ENCODE peak calls at places on chromosomes 4 and X, in eight cellular contexts. One of them, this sample, is unnamed.

GRCh38 chrX:150587585-150588503 is 19.4 kb downstream of the MTM1 start:
- DNase-seq in HFF-Myc: no peak
- DNase-seq in mucosa of descending colon: no peak
- DNase-seq in IMR-90: no peak
- DNase-seq in mammary epithelial cell: no peak
- DNase-seq in esophagus squamous epithelium: no peak
- DNase-seq in HCT116: no peak
- DNase-seq in HL-60: no peak
- DNase-seq in this sample: peak

GRCh38 chrX:149939271-149940014 is 1.2 kb upstream of the EOLA2 start:
- DNase-seq in mucosa of descending colon: peak
- DNase-seq in HFF-Myc: peak
- DNase-seq in HL-60: peak
- DNase-seq in IMR-90: peak
- DNase-seq in mammary epithelial cell: peak
- DNase-seq in esophagus squamous epithelium: peak
- DNase-seq in HCT116: peak
- DNase-seq in this sample: peak

GRCh38 chrX:50941638-50942037 is 31.1 kb downstream of the BMP15 start:
- DNase-seq in mucosa of descending colon: peak
- DNase-seq in HL-60: no peak
- DNase-seq in IMR-90: no peak
- DNase-seq in mammary epithelial cell: no peak
- DNase-seq in esophagus squamous epithelium: no peak
- DNase-seq in HFF-Myc: no peak
- DNase-seq in HCT116: no peak
- DNase-seq in this sample: no peak

GRCh38 chr4:70747874-70748273 is 26.1 kb downstream of the RUFY3 start:
- DNase-seq in HCT116: no peak
- DNase-seq in mammary epithelial cell: no peak
- DNase-seq in HL-60: no peak
- DNase-seq in IMR-90: peak
- DNase-seq in mucosa of descending colon: no peak
- DNase-seq in HFF-Myc: no peak
- DNase-seq in esophagus squamous epithelium: no peak
- DNase-seq in this sample: peak

GRCh38 chrX:18574591-18574990 is 97.3 kb downstream of the RS1 start:
- DNase-seq in HL-60: no peak
- DNase-seq in mucosa of descending colon: no peak
- DNase-seq in HFF-Myc: peak
- DNase-seq in IMR-90: peak
- DNase-seq in mammary epithelial cell: peak
- DNase-seq in HCT116: no peak
- DNase-seq in esophagus squamous epithelium: no peak
- DNase-seq in this sample: peak

GRCh38 chr4:20126906-20127305 is 124.8 kb upstream of the SLIT2 start:
- DNase-seq in HCT116: no peak
- DNase-seq in mucosa of descending colon: no peak
- DNase-seq in HL-60: no peak
- DNase-seq in esophagus squamous epithelium: no peak
- DNase-seq in IMR-90: peak
- DNase-seq in mammary epithelial cell: peak
- DNase-seq in HFF-Myc: no peak
- DNase-seq in this sample: peak

GRCh38 chr4:184313710-184314659 is 96.3 kb upstream of the ENPP6 start:
- DNase-seq in HL-60: peak
- DNase-seq in esophagus squamous epithelium: no peak
- DNase-seq in IMR-90: no peak
- DNase-seq in mammary epithelial cell: no peak
- DNase-seq in mucosa of descending colon: no peak
- DNase-seq in HFF-Myc: no peak
- DNase-seq in HCT116: no peak
- DNase-seq in this sample: no peak

GRCh38 chr4:14193601-14194000 is 566.1 kb upstream of the BOD1L1 start:
- DNase-seq in mammary epithelial cell: peak
- DNase-seq in mucosa of descending colon: no peak
- DNase-seq in HCT116: no peak
- DNase-seq in esophagus squamous epithelium: no peak
- DNase-seq in HFF-Myc: no peak
- DNase-seq in HL-60: no peak
- DNase-seq in IMR-90: no peak
- DNase-seq in this sample: no peak

GRCh38 chrX:112868586-112868985 is 28.0 kb upstream of the AMOT start:
- DNase-seq in HL-60: no peak
- DNase-seq in mucosa of descending colon: no peak
- DNase-seq in esophagus squamous epithelium: no peak
- DNase-seq in mammary epithelial cell: no peak
- DNase-seq in HFF-Myc: no peak
- DNase-seq in IMR-90: no peak
- DNase-seq in HCT116: no peak
- DNase-seq in this sample: no peak

GRCh38 chrX:143664302-143664701 is 28.4 kb upstream of the SLITRK4 start:
- DNase-seq in IMR-90: no peak
- DNase-seq in HCT116: no peak
- DNase-seq in mucosa of descending colon: no peak
- DNase-seq in mammary epithelial cell: no peak
- DNase-seq in esophagus squamous epithelium: no peak
- DNase-seq in HL-60: no peak
- DNase-seq in HFF-Myc: no peak
- DNase-seq in this sample: peak

DNA sequence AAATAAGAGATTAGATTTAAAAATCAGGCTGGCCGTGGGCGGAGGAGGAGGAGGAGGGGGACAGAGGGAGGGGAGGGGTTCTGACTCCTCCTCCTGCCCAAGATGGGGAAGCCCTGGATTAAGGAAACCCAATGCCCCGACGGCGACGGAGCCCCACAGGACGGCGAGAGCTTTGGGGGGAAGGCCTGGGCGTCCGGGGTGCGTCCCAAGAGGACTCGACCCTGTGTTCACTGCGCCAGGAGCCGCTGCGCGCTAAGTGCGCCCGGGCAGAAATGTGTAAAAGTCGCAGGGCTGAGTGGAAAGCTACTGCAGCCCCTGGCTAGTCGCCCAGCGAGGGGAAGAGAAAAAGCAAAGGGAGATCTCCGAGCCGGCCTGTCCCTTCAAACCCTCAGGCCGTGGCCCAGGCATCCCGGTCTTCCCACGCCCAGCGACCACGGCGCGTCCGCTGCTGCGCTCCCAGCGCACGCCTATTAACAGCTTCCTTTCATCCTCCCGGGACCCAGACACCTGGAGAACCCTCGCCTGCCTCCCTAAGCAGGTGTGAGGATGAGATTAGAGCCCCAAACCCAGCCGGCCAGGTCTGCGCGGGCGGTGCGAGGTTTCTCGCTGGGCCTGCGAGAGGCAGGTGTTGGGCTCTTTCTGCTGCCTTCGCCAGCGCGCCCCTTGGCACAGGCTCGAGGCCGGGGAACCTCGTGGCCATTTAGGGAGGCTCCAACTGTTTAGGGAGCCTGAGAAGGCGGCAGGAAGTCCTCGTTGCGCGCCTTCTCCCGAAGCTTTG is 1.4 kb upstream of the RPS6KA3 start:
- DNase-seq in HCT116: no peak
- DNase-seq in esophagus squamous epithelium: peak
- DNase-seq in HFF-Myc: no peak
- DNase-seq in mucosa of descending colon: peak
- DNase-seq in mammary epithelial cell: no peak
- DNase-seq in HL-60: no peak
- DNase-seq in IMR-90: no peak
- DNase-seq in this sample: peak
- H3K4me3 ChIP-seq in HCT116: no peak
- H3K4me3 ChIP-seq in esophagus squamous epithelium: peak
- H3K4me3 ChIP-seq in HFF-Myc: peak
- H3K4me3 ChIP-seq in mucosa of descending colon: no peak
- H3K4me3 ChIP-seq in mammary epithelial cell: no peak
- H3K4me3 ChIP-seq in HL-60: no peak
- H3K4me3 ChIP-seq in IMR-90: peak
- H3K4me3 ChIP-seq in this sample: peak

DNA sequence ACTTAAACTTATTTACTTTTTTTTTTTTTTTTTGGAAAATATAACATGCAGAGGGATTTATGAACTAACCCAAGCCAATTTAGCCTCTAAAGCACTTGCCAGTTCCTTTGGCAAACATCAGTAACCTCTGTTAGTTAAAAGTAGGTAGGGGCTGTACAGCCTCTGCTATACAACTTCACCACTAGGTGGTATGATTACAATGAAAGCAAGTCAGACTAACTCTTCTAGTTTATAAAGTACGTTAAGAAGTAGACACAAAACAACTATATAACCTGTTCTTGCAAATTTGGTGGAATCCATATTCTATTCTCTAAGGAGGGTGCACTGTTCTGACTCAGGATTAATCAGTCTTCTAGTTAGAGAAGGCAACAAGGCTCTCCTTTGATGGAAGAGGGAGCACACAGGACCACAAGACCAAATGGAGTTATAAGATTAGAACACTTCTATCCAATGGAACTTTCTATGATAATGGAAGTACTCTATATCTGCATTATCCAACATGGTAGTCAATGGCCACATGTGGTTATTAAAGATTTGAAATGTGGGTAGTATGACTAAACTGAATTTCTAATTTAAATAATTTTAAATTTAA is 12.8 kb downstream of the AIMP1 start:
- DNase-seq in HCT116: peak
- DNase-seq in esophagus squamous epithelium: no peak
- DNase-seq in HL-60: peak
- DNase-seq in mammary epithelial cell: peak
- DNase-seq in IMR-90: peak
- DNase-seq in HFF-Myc: no peak
- DNase-seq in mucosa of descending colon: no peak
- DNase-seq in this sample: peak
- TF ChIP-seq CTCF in HCT116: peak
- TF ChIP-seq CTCF in esophagus squamous epithelium: peak
- TF ChIP-seq CTCF in HL-60: peak
- TF ChIP-seq CTCF in mammary epithelial cell: peak
- TF ChIP-seq CTCF in IMR-90: peak
- TF ChIP-seq CTCF in HFF-Myc: peak
- TF ChIP-seq CTCF in mucosa of descending colon: no peak
- TF ChIP-seq CTCF in this sample: peak

DNA sequence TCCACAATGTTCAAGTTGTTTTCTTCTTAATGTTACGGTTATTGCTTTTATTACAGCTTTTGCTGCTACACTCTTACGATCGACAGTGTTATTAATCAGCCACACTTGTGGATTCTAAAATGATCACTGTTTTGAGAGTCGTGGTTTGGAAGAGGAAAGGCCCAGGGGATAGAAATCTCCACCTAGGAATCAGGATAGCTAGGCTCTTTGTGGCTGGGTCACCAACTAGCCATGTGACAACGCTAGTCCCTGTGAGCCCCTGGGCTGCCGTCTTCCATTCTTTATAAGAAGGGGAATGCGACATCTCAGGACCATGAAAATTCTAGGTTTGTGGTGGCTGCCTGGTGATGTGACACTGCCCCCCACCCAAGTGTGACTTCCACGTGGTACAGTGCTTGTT is 380 bp downstream of the SLC34A2 start:
- DNase-seq in HL-60: no peak
- DNase-seq in mucosa of descending colon: no peak
- DNase-seq in IMR-90: no peak
- DNase-seq in HCT116: no peak
- DNase-seq in esophagus squamous epithelium: no peak
- DNase-seq in HFF-Myc: no peak
- DNase-seq in mammary epithelial cell: no peak
- DNase-seq in this sample: no peak
- H3K4me3 ChIP-seq in HL-60: no peak
- H3K4me3 ChIP-seq in mucosa of descending colon: no peak
- H3K4me3 ChIP-seq in IMR-90: no peak
- H3K4me3 ChIP-seq in HCT116: no peak
- H3K4me3 ChIP-seq in esophagus squamous epithelium: peak
- H3K4me3 ChIP-seq in HFF-Myc: no peak
- H3K4me3 ChIP-seq in mammary epithelial cell: no peak
- H3K4me3 ChIP-seq in this sample: no peak

GRCh38 chrX:15724911-15725310 is 13.2 kb upstream of the CA5B start:
- DNase-seq in IMR-90: no peak
- DNase-seq in HFF-Myc: no peak
- DNase-seq in mucosa of descending colon: no peak
- DNase-seq in HL-60: no peak
- DNase-seq in HCT116: no peak
- DNase-seq in esophagus squamous epithelium: no peak
- DNase-seq in mammary epithelial cell: no peak
- DNase-seq in this sample: no peak
- TF ChIP-seq CTCF in IMR-90: no peak
- TF ChIP-seq CTCF in HFF-Myc: no peak
- TF ChIP-seq CTCF in mucosa of descending colon: no peak
- TF ChIP-seq CTCF in HL-60: no peak
- TF ChIP-seq CTCF in HCT116: no peak
- TF ChIP-seq CTCF in esophagus squamous epithelium: no peak
- TF ChIP-seq CTCF in mammary epithelial cell: no peak
- TF ChIP-seq CTCF in this sample: no peak

DNA sequence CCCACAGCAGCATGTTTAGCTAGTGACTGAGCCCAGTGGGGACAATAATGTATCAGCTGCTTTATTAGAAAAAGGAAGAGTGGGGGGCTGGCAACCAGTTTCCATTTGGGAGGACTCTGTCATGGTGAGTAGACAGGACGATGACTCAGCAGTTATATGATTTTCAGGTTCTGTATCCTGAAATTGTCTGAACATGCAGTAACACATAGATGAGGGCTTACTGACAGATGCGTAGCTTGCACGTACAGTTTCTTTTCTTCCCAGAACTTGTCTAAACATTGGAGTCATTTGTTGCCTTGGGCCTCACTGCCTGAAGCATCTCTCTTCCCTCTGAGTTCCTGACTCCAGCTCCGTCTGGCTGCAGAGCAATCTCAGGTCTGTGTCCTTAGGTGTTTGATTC is 1415.6 kb upstream of the TENM3 start:
- DNase-seq in mucosa of descending colon: no peak
- DNase-seq in HL-60: no peak
- DNase-seq in HFF-Myc: no peak
- DNase-seq in mammary epithelial cell: peak
- DNase-seq in esophagus squamous epithelium: no peak
- DNase-seq in HCT116: no peak
- DNase-seq in IMR-90: peak
- DNase-seq in this sample: peak
- H3K4me3 ChIP-seq in mucosa of descending colon: no peak
- H3K4me3 ChIP-seq in HL-60: no peak
- H3K4me3 ChIP-seq in HFF-Myc: peak
- H3K4me3 ChIP-seq in mammary epithelial cell: no peak
- H3K4me3 ChIP-seq in esophagus squamous epithelium: peak
- H3K4me3 ChIP-seq in HCT116: no peak
- H3K4me3 ChIP-seq in IMR-90: peak
- H3K4me3 ChIP-seq in this sample: peak

GRCh38 chr4:153725070-153725810 is 34.6 kb downstream of the RNF175 start:
- DNase-seq in esophagus squamous epithelium: no peak
- DNase-seq in HCT116: no peak
- DNase-seq in HFF-Myc: no peak
- DNase-seq in mammary epithelial cell: no peak
- DNase-seq in IMR-90: no peak
- DNase-seq in mucosa of descending colon: no peak
- DNase-seq in HL-60: no peak
- DNase-seq in this sample: no peak
- TF ChIP-seq CTCF in esophagus squamous epithelium: no peak
- TF ChIP-seq CTCF in HCT116: no peak
- TF ChIP-seq CTCF in HFF-Myc: no peak
- TF ChIP-seq CTCF in mammary epithelial cell: no peak
- TF ChIP-seq CTCF in IMR-90: no peak
- TF ChIP-seq CTCF in mucosa of descending colon: no peak
- TF ChIP-seq CTCF in HL-60: no peak
- TF ChIP-seq CTCF in this sample: no peak